ENCODE peak calls at places on chromosome 11, in ten cellular contexts. One of them, this sample, is unnamed.

GRCh38 chr11:35619754-35620640 is 1.7 kb downstream of the FJX1 start:
- DNase-seq in stomach: no peak
- DNase-seq in tibial nerve: no peak
- DNase-seq in HCT116: no peak
- DNase-seq in suprapubic skin: no peak
- DNase-seq in transverse colon: peak
- DNase-seq in body of pancreas: peak
- DNase-seq in ovary: peak
- DNase-seq in H1: no peak
- DNase-seq in adrenal gland: peak
- DNase-seq in this sample: peak

GRCh38 chr11:132125855-132126841 is 755.7 kb downstream of the NTM start:
- DNase-seq in stomach: no peak
- DNase-seq in tibial nerve: no peak
- DNase-seq in HCT116: no peak
- DNase-seq in suprapubic skin: no peak
- DNase-seq in transverse colon: no peak
- DNase-seq in body of pancreas: no peak
- DNase-seq in ovary: no peak
- DNase-seq in H1: no peak
- DNase-seq in adrenal gland: peak
- DNase-seq in this sample: no peak

GRCh38 chr11:3213659-3214419 is 4.8 kb downstream of the MRGPRG start:
- DNase-seq in stomach: no peak
- DNase-seq in tibial nerve: peak
- DNase-seq in HCT116: no peak
- DNase-seq in suprapubic skin: peak
- DNase-seq in transverse colon: no peak
- DNase-seq in body of pancreas: peak
- DNase-seq in ovary: no peak
- DNase-seq in H1: no peak
- DNase-seq in adrenal gland: no peak
- DNase-seq in this sample: no peak

GRCh38 chr11:75204685-75205667 is 35.6 kb upstream of the TPBGL start:
- DNase-seq in stomach: peak
- DNase-seq in tibial nerve: peak
- DNase-seq in HCT116: peak
- DNase-seq in suprapubic skin: peak
- DNase-seq in transverse colon: peak
- DNase-seq in body of pancreas: peak
- DNase-seq in ovary: peak
- DNase-seq in H1: peak
- DNase-seq in adrenal gland: peak
- DNase-seq in this sample: peak

GRCh38 chr11:91947215-91947614 is 277.4 kb upstream of the FAT3 start:
- DNase-seq in stomach: no peak
- DNase-seq in tibial nerve: no peak
- DNase-seq in HCT116: no peak
- DNase-seq in suprapubic skin: no peak
- DNase-seq in transverse colon: no peak
- DNase-seq in body of pancreas: peak
- DNase-seq in ovary: no peak
- DNase-seq in H1: no peak
- DNase-seq in adrenal gland: no peak
- DNase-seq in this sample: no peak

GRCh38 chr11:80873309-80873999 is 1432.6 kb upstream of the TENM4 start:
- DNase-seq in stomach: no peak
- DNase-seq in tibial nerve: no peak
- DNase-seq in HCT116: no peak
- DNase-seq in suprapubic skin: no peak
- DNase-seq in transverse colon: no peak
- DNase-seq in body of pancreas: no peak
- DNase-seq in ovary: no peak
- DNase-seq in H1: no peak
- DNase-seq in adrenal gland: no peak
- DNase-seq in this sample: no peak

GRCh38 chr11:2742611-2743426 is 43.0 kb upstream of the KCNQ1OT1 start:
- DNase-seq in stomach: no peak
- DNase-seq in tibial nerve: no peak
- DNase-seq in HCT116: no peak
- DNase-seq in suprapubic skin: peak
- DNase-seq in transverse colon: no peak
- DNase-seq in body of pancreas: no peak
- DNase-seq in ovary: no peak
- DNase-seq in H1: no peak
- DNase-seq in adrenal gland: peak
- DNase-seq in this sample: no peak

GRCh38 chr11:22512457-22512856 is 113.2 kb downstream of the FANCF start:
- DNase-seq in stomach: no peak
- DNase-seq in tibial nerve: no peak
- DNase-seq in HCT116: no peak
- DNase-seq in suprapubic skin: no peak
- DNase-seq in transverse colon: no peak
- DNase-seq in body of pancreas: no peak
- DNase-seq in ovary: no peak
- DNase-seq in H1: no peak
- DNase-seq in adrenal gland: no peak
- DNase-seq in this sample: no peak

GRCh38 chr11:29018631-29019030 is 910.4 kb downstream of the METTL15 start:
- DNase-seq in stomach: no peak
- DNase-seq in tibial nerve: no peak
- DNase-seq in HCT116: no peak
- DNase-seq in suprapubic skin: no peak
- DNase-seq in transverse colon: no peak
- DNase-seq in body of pancreas: no peak
- DNase-seq in ovary: no peak
- DNase-seq in H1: no peak
- DNase-seq in adrenal gland: no peak
- DNase-seq in this sample: no peak

GRCh38 chr11:592501-592900 is 16.2 kb downstream of the PHRF1 start:
- DNase-seq in stomach: no peak
- DNase-seq in tibial nerve: no peak
- DNase-seq in HCT116: no peak
- DNase-seq in suprapubic skin: no peak
- DNase-seq in transverse colon: no peak
- DNase-seq in body of pancreas: no peak
- DNase-seq in ovary: no peak
- DNase-seq in H1: no peak
- DNase-seq in adrenal gland: no peak
- DNase-seq in this sample: no peak
- TF ChIP-seq POLR2A in stomach: no peak
- TF ChIP-seq POLR2A in tibial nerve: no peak
- TF ChIP-seq POLR2A in HCT116: no peak
- TF ChIP-seq POLR2A in suprapubic skin: no peak
- TF ChIP-seq POLR2A in transverse colon: no peak
- TF ChIP-seq POLR2A in body of pancreas: no peak
- TF ChIP-seq POLR2A in ovary: no peak
- TF ChIP-seq POLR2A in H1: no peak
- TF ChIP-seq POLR2A in adrenal gland: no peak
- TF ChIP-seq POLR2A in this sample: no peak

GRCh38 chr11:57649826-57650738 is at the start of gene YPEL4:
- DNase-seq in stomach: no peak
- DNase-seq in tibial nerve: no peak
- DNase-seq in HCT116: no peak
- DNase-seq in suprapubic skin: peak
- DNase-seq in transverse colon: peak
- DNase-seq in body of pancreas: no peak
- DNase-seq in ovary: peak
- DNase-seq in H1: no peak
- DNase-seq in adrenal gland: peak
- DNase-seq in this sample: no peak
- TF ChIP-seq POLR2A in stomach: no peak
- TF ChIP-seq POLR2A in tibial nerve: no peak
- TF ChIP-seq POLR2A in HCT116: no peak
- TF ChIP-seq POLR2A in suprapubic skin: no peak
- TF ChIP-seq POLR2A in transverse colon: no peak
- TF ChIP-seq POLR2A in body of pancreas: no peak
- TF ChIP-seq POLR2A in ovary: peak
- TF ChIP-seq POLR2A in H1: peak
- TF ChIP-seq POLR2A in adrenal gland: no peak
- TF ChIP-seq POLR2A in this sample: no peak

DNA sequence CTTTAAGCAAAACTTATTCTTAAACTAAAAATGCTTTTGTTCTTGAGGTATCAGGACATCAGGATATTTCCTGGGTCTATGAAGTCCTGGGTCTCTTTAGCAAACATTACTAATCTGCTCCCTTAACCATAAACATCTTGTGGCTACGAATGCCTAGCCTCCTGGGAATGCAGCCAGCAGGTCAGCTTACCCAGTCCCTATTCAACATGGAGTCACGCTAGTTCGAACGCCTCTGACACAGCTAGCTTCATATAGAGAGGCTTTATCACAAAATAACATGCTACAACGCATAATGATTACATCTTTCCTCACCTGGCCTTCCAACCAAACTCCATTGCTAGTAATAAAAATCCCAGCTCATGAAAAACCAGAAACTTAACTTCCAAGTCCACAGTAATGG is 17.5 kb upstream of the FIBIN start:
- DNase-seq in stomach: no peak
- DNase-seq in tibial nerve: no peak
- DNase-seq in HCT116: no peak
- DNase-seq in suprapubic skin: no peak
- DNase-seq in transverse colon: no peak
- DNase-seq in body of pancreas: no peak
- DNase-seq in ovary: no peak
- DNase-seq in H1: no peak
- DNase-seq in adrenal gland: no peak
- DNase-seq in this sample: no peak
- TF ChIP-seq POLR2A in stomach: no peak
- TF ChIP-seq POLR2A in tibial nerve: no peak
- TF ChIP-seq POLR2A in HCT116: no peak
- TF ChIP-seq POLR2A in suprapubic skin: no peak
- TF ChIP-seq POLR2A in transverse colon: no peak
- TF ChIP-seq POLR2A in body of pancreas: no peak
- TF ChIP-seq POLR2A in ovary: no peak
- TF ChIP-seq POLR2A in H1: no peak
- TF ChIP-seq POLR2A in adrenal gland: no peak
- TF ChIP-seq POLR2A in this sample: no peak

DNA sequence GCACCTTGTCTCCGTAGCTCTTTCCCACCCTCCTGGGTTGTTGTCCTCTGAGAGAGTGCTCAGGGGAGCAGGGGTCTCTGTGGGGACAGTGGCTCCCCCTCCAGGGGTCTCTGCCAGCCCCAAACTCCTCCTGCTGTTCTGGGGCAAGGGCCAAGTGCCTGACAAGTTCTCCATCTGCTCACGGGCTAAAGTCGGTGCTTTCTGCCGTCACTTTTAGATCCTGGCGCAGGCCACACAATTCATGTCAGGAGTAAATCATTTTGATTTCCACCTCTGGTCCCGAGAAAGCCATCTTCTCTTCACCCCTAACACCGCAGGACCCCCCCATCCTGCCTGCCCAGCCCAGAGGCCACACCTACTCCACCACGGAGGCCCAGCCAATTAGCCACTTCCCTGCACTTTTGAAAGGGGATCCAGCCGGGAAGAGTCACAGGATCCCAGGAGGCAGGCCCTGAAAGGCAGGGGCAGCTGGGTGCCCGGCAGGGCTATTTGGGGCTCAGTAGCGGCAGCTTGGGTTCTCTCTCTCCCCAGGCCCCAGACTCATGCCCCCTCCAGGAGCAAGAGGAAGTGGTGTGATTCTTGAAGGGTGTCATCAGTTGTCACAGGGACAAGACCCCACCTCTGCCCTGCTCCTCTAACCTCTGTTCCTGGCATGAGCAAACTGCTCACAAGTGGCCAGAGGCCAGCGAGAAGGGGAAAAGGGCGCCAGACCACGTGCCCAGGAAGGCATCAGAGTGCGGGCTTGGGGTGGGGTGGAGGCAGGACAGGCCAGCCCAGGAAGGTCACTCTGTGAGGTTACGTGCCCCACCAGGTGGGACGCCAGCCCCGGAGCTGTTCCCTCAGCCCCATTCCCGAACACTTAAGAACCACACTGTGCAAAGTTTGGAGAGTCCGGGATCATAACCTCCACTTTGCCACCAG is 1.3 kb downstream of the MACROD1 start:
- DNase-seq in stomach: peak
- DNase-seq in tibial nerve: no peak
- DNase-seq in HCT116: no peak
- DNase-seq in suprapubic skin: no peak
- DNase-seq in transverse colon: peak
- DNase-seq in body of pancreas: peak
- DNase-seq in ovary: peak
- DNase-seq in H1: no peak
- DNase-seq in adrenal gland: no peak
- DNase-seq in this sample: peak
- TF ChIP-seq POLR2A in stomach: no peak
- TF ChIP-seq POLR2A in tibial nerve: no peak
- TF ChIP-seq POLR2A in HCT116: peak
- TF ChIP-seq POLR2A in suprapubic skin: no peak
- TF ChIP-seq POLR2A in transverse colon: no peak
- TF ChIP-seq POLR2A in body of pancreas: no peak
- TF ChIP-seq POLR2A in ovary: no peak
- TF ChIP-seq POLR2A in H1: no peak
- TF ChIP-seq POLR2A in adrenal gland: peak
- TF ChIP-seq POLR2A in this sample: no peak

GRCh38 chr11:64916040-64916847 is 765 bp downstream of the ATG2A start:
- DNase-seq in stomach: peak
- DNase-seq in tibial nerve: no peak
- DNase-seq in HCT116: no peak
- DNase-seq in suprapubic skin: peak
- DNase-seq in transverse colon: peak
- DNase-seq in body of pancreas: peak
- DNase-seq in ovary: peak
- DNase-seq in H1: no peak
- DNase-seq in adrenal gland: peak
- DNase-seq in this sample: peak
- TF ChIP-seq POLR2A in stomach: no peak
- TF ChIP-seq POLR2A in tibial nerve: no peak
- TF ChIP-seq POLR2A in HCT116: no peak
- TF ChIP-seq POLR2A in suprapubic skin: no peak
- TF ChIP-seq POLR2A in transverse colon: no peak
- TF ChIP-seq POLR2A in body of pancreas: no peak
- TF ChIP-seq POLR2A in ovary: peak
- TF ChIP-seq POLR2A in H1: no peak
- TF ChIP-seq POLR2A in adrenal gland: no peak
- TF ChIP-seq POLR2A in this sample: no peak

This sample was measured in thyroid gland.